ENCODE peak calls at places on chromosome 15, in six cellular contexts. R, G, J, S, O and D are unnamed samples.

GRCh38 chr15:59611277-59612260 is at the start of gene GCNT3:
- DNase-seq in G (no peak), S (no peak), O (no peak), R (peak; percentile 9), J (peak; percentile 61), D (peak; percentile 34)

GRCh38 chr15:78619022-78619950 is 1.5 kb downstream of the CHRNA3 start:
- DNase-seq in G (no peak), R (no peak), S (no peak), O (no peak), J (no peak), D (no peak)

GRCh38 chr15:85793641-85794597 is 806 bp downstream of the KLHL25 start:
- DNase-seq in O (peak; percentile 50), G (peak; percentile 84), J (peak; percentile 59), S (peak; percentile 41), R (peak; percentile 28), D (peak; percentile 41)

GRCh38 chr15:78088773-78089080 is 3.6 kb upstream of the SH2D7 start:
- DNase-seq in O (no peak), S (no peak), G (no peak), J (no peak), R (no peak), D (no peak)

GRCh38 chr15:69931159-69931558 is 166.6 kb downstream of the TLE3 start:
- DNase-seq in S (no peak), G (no peak), O (no peak), R (no peak), J (no peak), D (no peak)

GRCh38 chr15:52503788-52504496 is 24.7 kb downstream of the MYO5A start:
- DNase-seq in R (peak; percentile 41), G (no peak), O (no peak), J (peak; percentile 86), S (no peak), D (peak; percentile 57)

GRCh38 chr15:69410290-69410874 is 3.8 kb upstream of the KIF23 start:
- DNase-seq in J (no peak), G (no peak), S (no peak), O (no peak), R (peak; percentile 33), D (peak; percentile 91)

GRCh38 chr15:64430000-64430735 is 30.2 kb upstream of the ZNF609 start:
- DNase-seq in G (no peak), O (no peak), R (peak; percentile 95), J (peak; percentile 95), S (no peak), D (no peak)

GRCh38 chr15:56038015-56038414 is 44.6 kb upstream of the NEDD4 start:
- DNase-seq in J (peak; percentile 90), G (no peak), S (no peak), R (peak; percentile 14), O (no peak), D (no peak)

GRCh38 chr15:42118650-42119531 is 24.5 kb upstream of the PLA2G4D start:
- DNase-seq in S (no peak), J (no peak), G (no peak), O (no peak), R (no peak), D (no peak)

GRCh38 chr15:101396484-101397261 is 92.8 kb downstream of the PCSK6 start:
- DNase-seq in O (no peak), G (no peak), J (no peak), S (no peak), R (no peak), D (no peak)

DNA sequence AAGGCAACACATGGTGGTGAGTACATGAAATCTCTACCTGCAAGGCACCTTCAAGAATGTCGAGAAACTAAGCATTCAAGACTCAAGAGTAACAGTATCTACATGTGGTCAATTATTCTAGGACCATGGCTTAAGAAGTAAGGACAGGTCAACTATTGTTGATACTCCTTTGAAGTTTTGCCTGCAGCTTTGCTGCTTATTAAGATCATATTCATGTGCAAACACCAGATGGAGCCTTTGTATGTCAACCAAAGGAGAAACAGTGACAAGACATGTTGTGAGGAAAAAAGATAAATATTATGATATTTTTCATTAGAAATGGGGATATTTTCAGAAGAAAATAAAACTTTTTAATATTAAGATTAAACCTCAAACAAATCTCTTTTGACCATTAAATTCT is 52.3 kb upstream of the FGF7 start:
- DNase-seq in S (no peak), G (no peak), J (peak; percentile 53), R (peak; percentile 17), O (no peak), D (no peak)
- TF ChIP-seq CTCF in S (peak; percentile 47), G (no peak), J (peak; percentile 36), R (no peak), O (no peak), D (no peak)

GRCh38 chr15:51371271-51371670 is 29.8 kb downstream of the GLDN start:
- DNase-seq in J (no peak), S (no peak), R (no peak), G (no peak), O (no peak), D (no peak)
- TF ChIP-seq CTCF in J (no peak), S (no peak), R (no peak), G (no peak), O (no peak), D (no peak)

DNA sequence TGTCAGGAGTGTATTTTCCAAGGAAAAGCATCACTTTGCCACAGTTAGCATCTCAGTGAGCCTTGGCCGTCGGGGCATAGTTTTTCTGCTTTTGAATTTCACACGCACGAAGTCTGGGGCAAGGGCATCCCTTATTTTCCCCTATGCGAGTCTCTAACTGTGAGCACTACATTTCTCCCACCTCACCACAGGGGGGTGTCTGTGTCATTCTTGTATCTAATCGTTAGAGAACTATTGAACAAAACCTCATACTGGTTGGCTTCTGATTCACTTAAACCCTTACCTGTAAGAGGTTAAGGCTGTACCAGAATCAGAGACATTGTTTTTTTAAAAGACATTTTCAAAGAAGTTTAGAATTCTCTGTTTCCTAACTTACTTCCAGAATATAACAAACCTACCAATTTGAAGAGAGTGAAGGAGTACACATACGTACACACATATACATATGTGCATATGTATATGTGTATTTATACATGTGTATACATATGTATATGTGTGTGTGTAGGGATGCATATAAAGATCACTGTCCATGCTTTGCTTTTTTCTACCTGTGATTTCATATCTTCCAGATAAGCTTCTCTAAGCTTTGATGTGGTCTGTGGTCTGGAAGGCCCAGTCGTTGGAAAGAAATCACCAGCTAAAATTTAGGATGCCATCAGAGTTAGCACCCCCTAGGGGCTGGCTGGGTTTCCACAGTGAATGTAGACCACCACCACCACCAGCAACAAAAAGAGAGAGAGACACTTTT is 49.4 kb downstream of the MYZAP start:
- DNase-seq in R (peak; percentile 29), S (no peak), O (peak; percentile 51), J (peak; percentile 43), G (no peak), D (peak; percentile 71)
- TF ChIP-seq CTCF in R (peak; percentile 49), S (peak; percentile 39), O (peak; percentile 63), J (peak; percentile 56), G (peak; percentile 38), D (peak; percentile 72)

GRCh38 chr15:90240856-90241255 is 6.8 kb downstream of the GDPGP1 start:
- DNase-seq in S (no peak), G (no peak), O (no peak), R (no peak), J (no peak), D (no peak)

GRCh38 chr15:90239371-90239770 is 5.4 kb downstream of the GDPGP1 start:
- DNase-seq in O (no peak), J (no peak), R (no peak), G (no peak), S (no peak), D (no peak)

GRCh38 chr15:90241343-90242192 is 7.6 kb downstream of the GDPGP1 start:
- DNase-seq in S (peak; percentile 41), G (no peak), R (no peak), O (no peak), J (no peak), D (no peak)
- TF ChIP-seq CTCF in S (no peak), G (no peak), R (no peak), O (no peak), J (no peak), D (no peak)

GRCh38 chr15:62391565-62392262 is 226.6 kb upstream of the C2CD4B start:
- DNase-seq in S (peak; percentile 70), R (peak; percentile 54), G (peak; percentile 86), J (peak; percentile 45), O (peak; percentile 43), D (peak; percentile 38)
- TF ChIP-seq CTCF in S (peak; percentile 63), R (peak; percentile 34), G (peak; percentile 57), J (no peak), O (no peak), D (peak; percentile 64)

GRCh38 chr15:49212897-49213296 is 42.9 kb downstream of the GALK2 start:
- DNase-seq in G (no peak), J (no peak), O (no peak), S (no peak), R (no peak), D (no peak)

GRCh38 chr15:49215768-49216739 is 46.0 kb downstream of the GALK2 start:
- DNase-seq in G (no peak), O (no peak), J (no peak), R (no peak), S (peak; percentile 57), D (no peak)
- TF ChIP-seq CTCF in G (peak; percentile 12), O (no peak), J (no peak), R (no peak), S (peak; percentile 46), D (no peak)

DNA sequence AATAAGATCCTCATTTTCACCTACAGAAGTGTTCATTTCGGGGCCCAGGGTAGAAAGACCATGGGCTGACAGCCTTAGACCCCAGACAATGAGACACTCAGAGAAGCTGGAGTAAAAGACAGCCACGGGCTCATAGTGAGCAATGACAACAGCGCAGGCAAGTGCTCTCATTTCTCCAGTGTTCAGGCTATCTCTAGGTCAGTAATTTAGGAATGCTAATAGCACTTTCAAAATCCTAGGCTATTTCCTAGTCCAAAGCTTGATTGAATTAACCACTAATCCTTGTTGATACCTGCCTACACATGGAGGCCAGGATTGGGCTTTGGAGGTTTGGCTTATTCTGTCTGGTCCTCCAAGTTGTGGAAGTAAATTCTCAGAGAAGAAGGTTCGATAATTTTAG is 44.4 kb downstream of the FBN1 start:
- DNase-seq in J (no peak), R (no peak), S (no peak), O (no peak), G (no peak), D (no peak)
- TF ChIP-seq CTCF in J (no peak), R (no peak), S (no peak), O (no peak), G (no peak), D (no peak)